ENCODE peak calls at places on chromosomes 11 and 22, in five cellular contexts. Y is ELR, L is anterior cingulate cortex, A is C1 segment of cervical spinal cord, C is neural crest cell. S is an unnamed sample.

GRCh38 chr22:31241936-31242335 is 29.8 kb downstream of the LIMK2 start:
- DNase-seq in Y (peak; percentile 81), L (no peak), A (no peak), C (no peak), S (no peak)

GRCh38 chr22:37283393-37283937 is 1.2 kb downstream of the CYTH4 start:
- DNase-seq in Y (peak; percentile 43), L (no peak), A (peak; percentile 55), C (no peak), S (no peak)

GRCh38 chr11:67027943-67028542 is 5.1 kb downstream of the SYT12 start:
- DNase-seq in Y (no peak), L (no peak), A (no peak), C (no peak), S (peak; percentile 71)

GRCh38 chr22:18031670-18032454 is 7.5 kb upstream of the MICAL3 start:
- DNase-seq in Y (peak; percentile 99), L (no peak), A (no peak), C (no peak), S (peak; percentile 98)

GRCh38 chr22:38707346-38707745 is 1.6 kb downstream of the GTPBP1 start:
- DNase-seq in Y (peak; percentile 85), L (no peak), A (no peak), C (no peak), S (peak; percentile 84)

GRCh38 chr11:107928767-107929507 is 689 bp downstream of the RAB39A start:
- DNase-seq in Y (no peak), L (peak; percentile 20), A (peak; percentile 67), C (peak; percentile 13), S (no peak)

GRCh38 chr22:37285937-37286336 is 3.6 kb downstream of the CYTH4 start:
- DNase-seq in Y (no peak), L (no peak), A (no peak), C (no peak), S (no peak)

GRCh38 chr11:66267379-66268209 is 845 bp upstream of the RAB1B start:
- DNase-seq in Y (peak; percentile 87), L (peak; percentile 67), A (peak; percentile 92), C (peak; percentile 79), S (peak; percentile 75)

GRCh38 chr11:1768141-1768469 is 4.4 kb upstream of the CTSD start:
- DNase-seq in Y (no peak), L (no peak), A (no peak), C (no peak), S (no peak)

GRCh38 chr11:22347857-22348496 is 9.8 kb downstream of the SLC17A6 start:
- DNase-seq in Y (no peak), L (no peak), A (no peak), C (no peak), S (no peak)

GRCh38 chr11:92750794-92751193 is 218.7 kb upstream of the MTNR1B start:
- DNase-seq in Y (no peak), L (no peak), A (no peak), C (no peak), S (no peak)

GRCh38 chr11:11148104-11148509 is 204.9 kb downstream of the CSNK2A3 start:
- DNase-seq in Y (peak; percentile 13), L (no peak), A (peak; percentile 46), C (no peak), S (peak; percentile 50)

GRCh38 chr11:73818838-73819237 is 31.2 kb downstream of the MRPL48 start:
- DNase-seq in Y (peak; percentile 52), L (no peak), A (no peak), C (no peak), S (no peak)

GRCh38 chr11:3157381-3158130 is 7.6 kb downstream of the OSBPL5 start:
- DNase-seq in Y (peak; percentile 22), L (no peak), A (no peak), C (no peak), S (no peak)

GRCh38 chr11:84965484-84965883 is 661.7 kb downstream of the DLG2 start:
- DNase-seq in Y (no peak), L (no peak), A (no peak), C (no peak), S (no peak)

GRCh38 chr22:30205281-30206115 is 41.1 kb downstream of the LIF start:
- DNase-seq in Y (peak; percentile 98), L (no peak), A (no peak), C (no peak), S (peak; percentile 95)

GRCh38 chr11:43582837-43583462 is 97.6 kb upstream of the HSD17B12 start:
- DNase-seq in Y (no peak), L (no peak), A (no peak), C (no peak), S (no peak)

GRCh38 chr22:38203090-38203810 is 1.5 kb downstream of the MAFF start:
- DNase-seq in Y (peak; percentile 73), L (no peak), A (no peak), C (no peak), S (peak; percentile 57)

GRCh38 chr11:87258171-87258833 is 220.6 kb downstream of the TMEM135 start:
- DNase-seq in Y (no peak), L (no peak), A (no peak), C (no peak), S (no peak)

S was measured in MCF 10A.